ENCODE peak calls at places on chromosomes 4 and X, in eight cellular contexts. One of them, this sample, is unnamed.

GRCh38 chrX:96906741-96907140 is 23.0 kb downstream of the RPA4 start:
- DNase-seq in cardiac fibroblast: peak; percentile 55
- DNase-seq in adrenal gland: no peak
- DNase-seq in T-helper 1 cell: no peak
- DNase-seq in amniotic stem cell: no peak
- DNase-seq in kidney: no peak
- DNase-seq in amygdala: no peak
- DNase-seq in HCEC 1CT: no peak
- DNase-seq in this sample: no peak

GRCh38 chr4:187070158-187070557 is 346.5 kb upstream of the FAT1 start:
- DNase-seq in cardiac fibroblast: no peak
- DNase-seq in adrenal gland: no peak
- DNase-seq in T-helper 1 cell: no peak
- DNase-seq in amniotic stem cell: no peak
- DNase-seq in kidney: no peak
- DNase-seq in amygdala: no peak
- DNase-seq in HCEC 1CT: no peak
- DNase-seq in this sample: no peak

GRCh38 chrX:48998391-48998790 is 3.7 kb downstream of the GRIPAP1 start:
- DNase-seq in cardiac fibroblast: peak; percentile 0
- DNase-seq in adrenal gland: no peak
- DNase-seq in T-helper 1 cell: no peak
- DNase-seq in amniotic stem cell: no peak
- DNase-seq in kidney: no peak
- DNase-seq in amygdala: no peak
- DNase-seq in HCEC 1CT: no peak
- DNase-seq in this sample: no peak

GRCh38 chr4:141645611-141646340 is 9.4 kb downstream of the IL15 start:
- DNase-seq in cardiac fibroblast: peak; percentile 97
- DNase-seq in adrenal gland: no peak
- DNase-seq in T-helper 1 cell: no peak
- DNase-seq in amniotic stem cell: peak; percentile 45
- DNase-seq in kidney: no peak
- DNase-seq in amygdala: no peak
- DNase-seq in HCEC 1CT: peak; percentile 82
- DNase-seq in this sample: no peak

GRCh38 chr4:25564836-25565235 is 90.8 kb upstream of the SLC34A2 start:
- DNase-seq in cardiac fibroblast: no peak
- DNase-seq in adrenal gland: no peak
- DNase-seq in T-helper 1 cell: no peak
- DNase-seq in amniotic stem cell: no peak
- DNase-seq in kidney: no peak
- DNase-seq in amygdala: no peak
- DNase-seq in HCEC 1CT: no peak
- DNase-seq in this sample: no peak

GRCh38 chrX:10327651-10328050 is 170.9 kb downstream of the CLCN4 start:
- DNase-seq in cardiac fibroblast: peak; percentile 29
- DNase-seq in adrenal gland: no peak
- DNase-seq in T-helper 1 cell: no peak
- DNase-seq in amniotic stem cell: no peak
- DNase-seq in kidney: no peak
- DNase-seq in amygdala: no peak
- DNase-seq in HCEC 1CT: no peak
- DNase-seq in this sample: no peak

GRCh38 chrX:3181846-3182245 is 140.6 kb downstream of the ARSF start:
- DNase-seq in cardiac fibroblast: no peak
- DNase-seq in adrenal gland: no peak
- DNase-seq in T-helper 1 cell: no peak
- DNase-seq in amniotic stem cell: no peak
- DNase-seq in kidney: no peak
- DNase-seq in amygdala: no peak
- DNase-seq in HCEC 1CT: no peak
- DNase-seq in this sample: no peak

GRCh38 chrX:140022482-140022881 is 57.2 kb upstream of the CXorf66 start:
- DNase-seq in cardiac fibroblast: no peak
- DNase-seq in adrenal gland: no peak
- DNase-seq in T-helper 1 cell: no peak
- DNase-seq in amniotic stem cell: no peak
- DNase-seq in kidney: no peak
- DNase-seq in amygdala: no peak
- DNase-seq in HCEC 1CT: no peak
- DNase-seq in this sample: no peak

GRCh38 chr4:176534566-176534965 is 214.8 kb downstream of the SPCS3 start:
- DNase-seq in cardiac fibroblast: peak; percentile 88
- DNase-seq in adrenal gland: no peak
- DNase-seq in T-helper 1 cell: no peak
- DNase-seq in amniotic stem cell: peak; percentile 60
- DNase-seq in kidney: no peak
- DNase-seq in amygdala: no peak
- DNase-seq in HCEC 1CT: peak; percentile 78
- DNase-seq in this sample: no peak

GRCh38 chrX:41452565-41452964 is 5.4 kb downstream of the NYX start:
- DNase-seq in cardiac fibroblast: no peak
- DNase-seq in adrenal gland: no peak
- DNase-seq in T-helper 1 cell: no peak
- DNase-seq in amniotic stem cell: no peak
- DNase-seq in kidney: no peak
- DNase-seq in amygdala: no peak
- DNase-seq in HCEC 1CT: no peak
- DNase-seq in this sample: no peak

GRCh38 chr4:61309616-61310015 is 109.5 kb downstream of the ADGRL3 start:
- DNase-seq in cardiac fibroblast: no peak
- DNase-seq in adrenal gland: no peak
- DNase-seq in T-helper 1 cell: no peak
- DNase-seq in amniotic stem cell: no peak
- DNase-seq in kidney: no peak
- DNase-seq in amygdala: no peak
- DNase-seq in HCEC 1CT: no peak
- DNase-seq in this sample: no peak

This sample was measured in memory B cell.